ENCODE peak calls at places on chromosomes 16 and 17, in seven cellular contexts. I is NCI-H69, D is AML-193, M is iris pigment epithelial cell, Z is Right ventricle myocardium superior, S is MG63, K is nephron progenitor cell. E is an unnamed sample.

GRCh38 chr17:57369509-57369945 is 113.2 kb downstream of the MSI2 start:
- DNase-seq in I (peak), D (no peak), M (peak), Z (no peak), S (no peak), K (no peak), E (no peak)

GRCh38 chr17:78892062-78892456 is 10.9 kb downstream of the CEP295NL start:
- DNase-seq in I (no peak), D (no peak), M (no peak), Z (no peak), S (no peak), K (no peak), E (no peak)

GRCh38 chr16:4319454-4319853 is 3.6 kb downstream of the GLIS2 start:
- DNase-seq in I (no peak), D (no peak), M (no peak), Z (no peak), S (no peak), K (no peak), E (no peak)

GRCh38 chr17:67376509-67376891 is 581 bp upstream of the PITPNC1 start:
- DNase-seq in I (peak), D (no peak), M (peak), Z (no peak), S (no peak), K (no peak), E (no peak)

GRCh38 chr16:58306327-58306726 is 11.5 kb upstream of the PRSS54 start:
- DNase-seq in I (peak), D (no peak), M (peak), Z (no peak), S (peak), K (no peak), E (peak)

GRCh38 chr16:17408955-17409441 is 61.8 kb downstream of the XYLT1 start:
- DNase-seq in I (no peak), D (no peak), M (no peak), Z (no peak), S (no peak), K (no peak), E (no peak)

GRCh38 chr17:45296003-45296832 is 20.6 kb downstream of the MAP3K14 start:
- DNase-seq in I (no peak), D (peak), M (no peak), Z (peak), S (peak), K (no peak), E (no peak)

GRCh38 chr16:30941600-30942420 is 7.1 kb upstream of the ORAI3 start:
- DNase-seq in I (peak), D (peak), M (peak), Z (peak), S (peak), K (peak), E (peak)

GRCh38 chr17:80270836-80271235 is 10.2 kb downstream of the RNF213 start:
- DNase-seq in I (no peak), D (no peak), M (peak), Z (no peak), S (no peak), K (peak), E (peak)

GRCh38 chr17:76490112-76490710 is 11.0 kb downstream of the RHBDF2 start:
- DNase-seq in I (no peak), D (no peak), M (no peak), Z (no peak), S (no peak), K (no peak), E (no peak)

GRCh38 chr17:30290696-30291570 is 811 bp downstream of the BLMH start:
- DNase-seq in I (peak), D (no peak), M (peak), Z (peak), S (peak), K (peak), E (peak)

GRCh38 chr17:76265624-76266243 is 586 bp downstream of the UBALD2 start:
- DNase-seq in I (peak), D (peak), M (peak), Z (peak), S (peak), K (peak), E (peak)

GRCh38 chr16:73605309-73605708 is 557.4 kb upstream of the ZFHX3 start:
- DNase-seq in I (no peak), D (no peak), M (no peak), Z (no peak), S (no peak), K (no peak), E (no peak)

GRCh38 chr16:81319221-81319912 is 4.6 kb downstream of the GAN start:
- DNase-seq in I (no peak), D (no peak), M (peak), Z (no peak), S (peak), K (no peak), E (no peak)

GRCh38 chr16:27281285-27281684 is 12.7 kb upstream of the NSMCE1 start:
- DNase-seq in I (no peak), D (no peak), M (no peak), Z (no peak), S (no peak), K (no peak), E (no peak)

E was measured in endothelial cell.